ENCODE peak calls at places on chromosomes 6 and 20, in eight cellular contexts. M is left ventricle myocardium inferior, P is thyroid gland, L is WERI-Rb-1, Y is MM.1S, A is body of pancreas, V is lower lobe of right lung, H is fibroblast of lung. Z is an unnamed sample.

GRCh38 chr20:63502671-63503172 is 3.8 kb upstream of the EEF1A2 start:
- DNase-seq in Y (no peak), A (no peak), H (no peak), M (no peak), V (peak), L (no peak), P (no peak), Z (no peak)

GRCh38 chr6:168136622-168137021 is 57.6 kb upstream of the FRMD1 start:
- DNase-seq in Y (no peak), A (no peak), M (no peak), L (no peak), V (no peak), H (no peak), P (no peak), Z (no peak)

GRCh38 chr6:45075246-45075645 is 252.9 kb upstream of the RUNX2 start:
- DNase-seq in P (no peak), V (no peak), A (no peak), L (no peak), Y (no peak), H (peak), M (no peak), Z (peak)

GRCh38 chr6:143449082-143449481 is 1.4 kb downstream of the ADAT2 start:
- DNase-seq in M (no peak), Y (no peak), L (no peak), P (no peak), H (no peak), V (no peak), A (no peak), Z (no peak)

GRCh38 chr6:36436466-36436865 is 6.2 kb downstream of the PXT1 start:
- DNase-seq in L (no peak), A (no peak), M (no peak), H (peak), P (no peak), V (no peak), Y (no peak), Z (no peak)

GRCh38 chr6:150417899-150418824 is 49.4 kb downstream of the IYD start:
- DNase-seq in M (no peak), V (no peak), P (peak), L (peak), Y (peak), H (peak), A (peak), Z (peak)

GRCh38 chr6:105424177-105424783 is 21.4 kb upstream of the PREP start:
- DNase-seq in Y (peak), A (peak), P (peak), H (peak), M (no peak), V (no peak), L (peak), Z (peak)

GRCh38 chr20:19885576-19885956 is 127.5 kb downstream of the RIN2 start:
- DNase-seq in Y (no peak), H (no peak), A (no peak), V (no peak), L (no peak), P (no peak), M (no peak), Z (no peak)

GRCh38 chr20:44400671-44401051 is 45.2 kb downstream of the HNF4A start:
- DNase-seq in M (no peak), A (no peak), L (no peak), H (no peak), P (no peak), V (no peak), Y (no peak), Z (no peak)

GRCh38 chr6:128919412-128919811 is 36.5 kb downstream of the LAMA2 start:
- DNase-seq in H (peak), P (no peak), M (no peak), V (no peak), A (no peak), L (no peak), Y (no peak), Z (no peak)

GRCh38 chr20:19449051-19449450 is 236.6 kb downstream of the SLC24A3 start:
- DNase-seq in H (peak), M (no peak), A (no peak), V (no peak), L (no peak), Y (no peak), P (peak), Z (no peak)

GRCh38 chr6:2784061-2784460 is 18.9 kb downstream of the WRNIP1 start:
- DNase-seq in P (no peak), A (no peak), M (no peak), H (no peak), Y (no peak), V (no peak), L (no peak), Z (no peak)

GRCh38 chr6:95087394-95088097 is 489.8 kb upstream of the MANEA start:
- DNase-seq in Y (no peak), A (no peak), M (no peak), H (peak), V (no peak), L (peak), P (peak), Z (peak)

GRCh38 chr6:12504325-12504966 is 212.1 kb upstream of the PHACTR1 start:
- DNase-seq in M (no peak), V (no peak), H (no peak), Y (peak), L (peak), P (no peak), A (peak), Z (no peak)

GRCh38 chr6:7899046-7899888 is 11.3 kb downstream of the TXNDC5 start:
- DNase-seq in Y (peak), P (no peak), M (no peak), V (no peak), L (peak), H (no peak), A (no peak), Z (no peak)

GRCh38 chr6:149608381-149608982 is 40.0 kb downstream of the KATNA1 start:
- DNase-seq in Y (no peak), M (no peak), H (no peak), A (no peak), V (no peak), P (peak), L (no peak), Z (no peak)

DNA sequence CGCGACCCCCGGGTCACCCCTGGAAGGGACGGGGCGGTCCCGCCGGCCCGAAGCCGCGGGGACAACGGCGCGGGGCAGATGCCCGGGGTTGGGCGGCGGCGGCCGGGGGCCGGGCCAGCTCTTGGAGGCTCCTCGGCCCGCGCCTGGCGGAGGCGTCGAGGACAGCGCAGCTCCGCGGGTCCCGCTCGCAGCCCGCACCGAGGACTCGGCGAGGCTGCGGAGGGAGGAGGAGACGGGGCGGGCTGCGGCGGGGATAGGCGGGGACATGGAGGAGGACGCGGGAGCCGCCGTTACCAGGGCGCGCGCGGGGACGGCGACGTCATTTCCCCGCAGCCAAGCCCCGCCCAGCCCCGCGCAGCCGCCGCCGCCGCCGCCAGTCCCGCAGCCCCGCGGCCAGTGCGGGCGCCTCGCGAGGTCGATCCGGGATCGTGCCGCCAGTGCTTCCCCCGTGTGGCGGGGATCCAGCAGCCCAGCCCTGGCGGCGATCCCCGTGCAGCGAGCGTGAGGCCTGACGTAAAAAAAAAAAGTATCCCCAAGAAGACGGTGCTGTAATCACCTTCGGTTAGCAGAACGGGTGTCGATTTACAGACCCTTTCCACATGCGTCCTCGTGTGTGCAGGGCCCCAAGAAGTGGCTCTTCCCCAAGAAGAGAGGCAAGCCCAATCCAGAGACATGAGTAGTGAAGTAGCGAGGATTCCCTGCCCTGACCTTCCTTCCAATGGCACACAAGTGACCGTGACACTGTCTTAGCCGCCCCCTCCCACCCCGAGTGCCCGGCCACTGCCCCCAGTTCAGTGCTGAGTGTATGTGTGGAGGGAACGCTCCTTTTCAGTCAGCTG is at the start of gene FAM184A:
- DNase-seq in V (peak), M (peak), Y (peak), A (peak), H (peak), L (peak), P (peak), Z (peak)
- TF ChIP-seq CTCF in V (peak), M (peak), Y (peak), A (peak), H (no peak), L (peak), P (no peak), Z (peak)

GRCh38 chr20:37295001-37295400 is 5.5 kb downstream of the MANBAL start:
- DNase-seq in P (no peak), V (no peak), A (no peak), M (no peak), L (no peak), Y (no peak), H (peak), Z (peak)

GRCh38 chr20:37294262-37294981 is 5.0 kb downstream of the MANBAL start:
- DNase-seq in V (no peak), P (no peak), Y (no peak), L (no peak), M (no peak), A (no peak), H (peak), Z (no peak)

GRCh38 chr20:37295595-37295994 is 6.1 kb downstream of the MANBAL start:
- DNase-seq in M (no peak), L (no peak), P (no peak), H (peak), V (no peak), A (no peak), Y (no peak), Z (no peak)

GRCh38 chr20:37297066-37297736 is 7.7 kb downstream of the MANBAL start:
- DNase-seq in P (peak), V (no peak), Y (no peak), M (no peak), H (peak), A (no peak), L (no peak), Z (no peak)

DNA sequence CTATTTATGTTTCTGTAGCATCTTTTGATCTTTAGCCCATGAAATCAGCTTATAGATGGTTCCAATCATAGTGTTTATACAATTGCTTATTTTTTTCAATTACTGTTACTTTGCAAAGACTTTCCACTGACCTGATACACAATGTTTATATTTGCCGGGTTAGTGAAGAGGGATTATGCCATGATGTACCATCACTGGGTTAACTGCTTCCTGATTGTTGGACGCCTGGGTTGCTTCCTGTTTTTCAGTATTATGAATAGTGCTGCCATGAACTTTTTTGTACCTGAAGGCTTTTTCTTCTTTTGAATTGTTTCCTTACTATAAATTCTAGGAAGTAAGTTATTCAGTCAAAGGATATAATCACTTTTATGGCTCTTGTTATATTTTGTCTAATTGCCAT is 6.9 kb downstream of the MANBAL start:
- DNase-seq in M (no peak), L (no peak), H (no peak), Y (no peak), A (no peak), V (no peak), P (no peak), Z (no peak)
- H3K4me3 ChIP-seq in M (no peak), L (no peak), H (no peak), Y (no peak), A (no peak), V (no peak), P (no peak), Z (no peak)

GRCh38 chr6:132712366-132712765 is 1.5 kb downstream of the VNN1 start:
- DNase-seq in H (peak), L (no peak), P (no peak), Y (no peak), A (no peak), M (no peak), V (no peak), Z (no peak)
- H3K27ac ChIP-seq in H (no peak), L (no peak), P (no peak), Y (no peak), A (peak), M (no peak), V (no peak), Z (no peak)

GRCh38 chr6:134626589-134626988 is 308.7 kb upstream of the SGK1 start:
- DNase-seq in Y (no peak), M (no peak), V (no peak), H (no peak), P (no peak), L (no peak), A (no peak), Z (no peak)
- TF ChIP-seq CTCF in Y (peak), M (no peak), V (no peak), H (no peak), P (no peak), L (no peak), A (no peak), Z (no peak)

DNA sequence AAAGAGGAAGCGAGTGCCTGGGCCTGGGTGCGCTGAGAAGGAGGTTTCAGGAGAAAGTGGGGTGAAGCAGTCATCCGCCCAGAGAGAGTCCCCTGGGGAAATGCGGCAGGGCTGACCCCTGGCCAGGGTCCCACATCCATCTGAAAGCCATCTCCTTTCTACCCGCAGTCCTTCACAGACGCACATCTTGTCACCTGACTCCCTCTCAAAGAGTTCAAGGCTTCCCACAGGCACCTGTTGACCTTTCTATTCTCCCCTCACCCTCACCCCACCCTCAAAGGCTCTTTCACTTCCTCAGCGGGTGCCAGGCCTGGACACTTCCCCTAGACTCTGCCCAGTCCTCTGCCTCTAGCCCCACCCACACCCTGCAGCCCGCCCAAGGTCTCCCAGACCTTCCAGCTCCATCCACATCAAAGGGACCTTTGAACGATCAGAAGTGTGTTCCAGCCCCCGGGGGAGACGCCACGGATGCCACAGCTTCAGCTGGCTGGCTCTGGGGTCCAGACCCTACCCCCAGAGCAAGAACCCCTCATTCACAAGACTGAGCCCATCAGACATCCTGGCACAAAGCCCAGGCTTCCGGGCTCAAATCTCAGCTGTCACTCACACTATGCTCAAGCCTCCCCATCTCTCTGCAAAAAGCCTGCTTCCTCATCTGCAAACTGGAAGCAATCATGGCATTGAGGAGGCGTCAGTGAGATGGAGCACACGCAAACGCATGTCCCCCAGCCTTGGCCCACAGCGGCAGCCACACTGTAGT is 2.1 kb downstream of the CTSZ start:
- DNase-seq in P (no peak), H (no peak), V (peak), Y (peak), L (no peak), A (no peak), M (peak), Z (no peak)
- H3K4me3 ChIP-seq in P (no peak), H (no peak), V (peak), Y (peak), L (no peak), A (no peak), M (peak), Z (no peak)

GRCh38 chr6:39339111-39339510 is 16.6 kb upstream of the KCNK16 start:
- DNase-seq in V (no peak), A (no peak), L (peak), H (no peak), Y (no peak), M (no peak), P (peak), Z (no peak)

GRCh38 chr6:39341942-39342341 is 19.4 kb upstream of the KCNK16 start:
- DNase-seq in P (no peak), A (no peak), V (no peak), L (no peak), H (no peak), M (no peak), Y (no peak), Z (no peak)

GRCh38 chr6:39341352-39341751 is 18.9 kb upstream of the KCNK16 start:
- DNase-seq in L (no peak), V (no peak), M (no peak), Y (no peak), A (no peak), P (no peak), H (no peak), Z (no peak)

GRCh38 chr6:39338406-39338805 is 15.9 kb upstream of the KCNK16 start:
- DNase-seq in V (no peak), L (no peak), H (no peak), Y (no peak), P (no peak), M (no peak), A (no peak), Z (no peak)

GRCh38 chr6:39339557-39340555 is 17.4 kb upstream of the KCNK16 start:
- DNase-seq in L (peak), H (no peak), A (peak), V (peak), P (peak), Y (no peak), M (no peak), Z (peak)
- H3K27ac ChIP-seq in L (peak), H (no peak), A (peak), V (peak), P (peak), Y (no peak), M (no peak), Z (peak)

DNA sequence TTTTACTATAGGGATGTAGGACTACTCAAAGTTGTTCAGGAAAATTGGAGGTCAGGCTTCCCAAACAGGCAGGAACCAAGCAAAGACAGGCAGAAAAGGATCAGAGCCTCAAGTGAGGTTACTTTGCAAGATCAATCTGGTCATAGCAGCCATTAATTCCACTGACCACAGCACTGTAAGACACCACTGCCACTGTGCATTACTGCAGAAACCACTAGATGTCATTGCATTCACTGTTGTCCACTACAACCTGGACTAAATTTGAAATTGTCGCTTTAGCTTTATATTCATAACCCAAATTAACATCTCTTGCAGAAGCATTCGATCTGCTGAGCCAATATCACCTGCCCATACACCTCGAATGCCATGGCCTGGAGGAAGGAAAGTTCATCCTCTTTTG is 126.9 kb upstream of the UFL1 start:
- DNase-seq in A (no peak), V (no peak), P (no peak), M (no peak), Y (peak), H (peak), L (peak), Z (no peak)
- TF ChIP-seq CTCF in A (no peak), V (no peak), P (no peak), M (peak), Y (peak), H (no peak), L (peak), Z (no peak)